ENCODE peak calls at places on chromosomes 11 and 22, in five cellular contexts. M is tibial nerve, X is Peyer's patch, R is uterus, C is stomach. Y is an unnamed sample.
A peak's percentile ranks its signal among the peaks of the same experiment; 100 is the strongest.

GRCh38 chr11:117980716-117981115 is 5.5 kb upstream of the IL10RA start:
- DNase-seq in M (no peak), X (peak; percentile 17), R (no peak), C (no peak), Y (no peak)

GRCh38 chr11:2950825-2951224 is 21.6 kb upstream of the PHLDA2 start:
- DNase-seq in M (no peak), X (no peak), R (no peak), C (no peak), Y (no peak)

GRCh38 chr11:19727246-19727645 is 14.6 kb downstream of the NAV2 start:
- DNase-seq in M (no peak), X (no peak), R (no peak), C (no peak), Y (no peak)

GRCh38 chr11:100815787-100816330 is 128.8 kb downstream of the ARHGAP42 start:
- DNase-seq in M (no peak), X (no peak), R (no peak), C (no peak), Y (no peak)

GRCh38 chr11:8229299-8230177 is 34.1 kb downstream of the LMO1 start:
- DNase-seq in M (no peak), X (no peak), R (no peak), C (peak; percentile 73), Y (peak; percentile 86)

GRCh38 chr22:31068970-31069369 is 12.1 kb upstream of the SMTN start:
- DNase-seq in M (no peak), X (no peak), R (no peak), C (no peak), Y (no peak)

GRCh38 chr11:117232911-117233409 is 489 bp downstream of the RNF214 start:
- DNase-seq in M (no peak), X (no peak), R (peak; percentile 40), C (no peak), Y (peak; percentile 18)

GRCh38 chr11:25198704-25199103 is 701.9 kb downstream of the LUZP2 start:
- DNase-seq in M (no peak), X (no peak), R (no peak), C (no peak), Y (no peak)

GRCh38 chr22:27193636-27194035 is 536.2 kb downstream of the MIAT start:
- DNase-seq in M (no peak), X (no peak), R (no peak), C (no peak), Y (no peak)

GRCh38 chr22:16609548-16610261 is 17.1 kb upstream of the CCT8L2 start:
- DNase-seq in M (no peak), X (no peak), R (no peak), C (no peak), Y (no peak)

GRCh38 chr22:37967147-37967546 is 13.6 kb downstream of the POLR2F start:
- DNase-seq in M (no peak), X (no peak), R (no peak), C (no peak), Y (no peak)

GRCh38 chr11:31959711-31960110 is 131.2 kb upstream of the RCN1 start:
- DNase-seq in M (no peak), X (no peak), R (no peak), C (no peak), Y (no peak)

GRCh38 chr11:86818466-86819282 is 18.3 kb downstream of the PRSS23 start:
- DNase-seq in M (no peak), X (no peak), R (no peak), C (no peak), Y (no peak)

GRCh38 chr11:3929689-3930088 is 74.2 kb downstream of the STIM1 start:
- DNase-seq in M (no peak), X (no peak), R (peak; percentile 34), C (no peak), Y (peak; percentile 39)

GRCh38 chr11:126914941-126915340 is 85.6 kb downstream of the KIRREL3 start:
- DNase-seq in M (no peak), X (no peak), R (no peak), C (no peak), Y (no peak)

GRCh38 chr11:120316880-120317688 is 8.0 kb upstream of the TLCD5 start:
- DNase-seq in M (peak; percentile 23), X (peak; percentile 71), R (peak; percentile 69), C (peak; percentile 91), Y (peak; percentile 82)

GRCh38 chr22:35910013-35910860 is 118.4 kb downstream of the RBFOX2 start:
- DNase-seq in M (no peak), X (no peak), R (no peak), C (no peak), Y (no peak)

GRCh38 chr22:23119492-23120414 is 22.0 kb downstream of the RSPH14 start:
- DNase-seq in M (no peak), X (peak; percentile 60), R (no peak), C (no peak), Y (no peak)

GRCh38 chr11:131242616-131243015 is 127.8 kb upstream of the NTM start:
- DNase-seq in M (no peak), X (no peak), R (no peak), C (no peak), Y (no peak)

GRCh38 chr11:126140932-126141291 is 70.5 kb downstream of the RPUSD4 start:
- DNase-seq in M (peak; percentile 65), X (peak; percentile 58), R (peak; percentile 86), C (peak; percentile 62), Y (peak; percentile 27)

GRCh38 chr11:118078972-118079411 is 2.1 kb downstream of the TMPRSS4 start:
- DNase-seq in M (no peak), X (peak; percentile 53), R (no peak), C (no peak), Y (no peak)

GRCh38 chr11:129828301-129828836 is 12.7 kb downstream of the TMEM45B start:
- DNase-seq in M (no peak), X (no peak), R (no peak), C (peak; percentile 49), Y (peak; percentile 73)

GRCh38 chr22:46504586-46504985 is 32.8 kb downstream of the CELSR1 start:
- DNase-seq in M (no peak), X (no peak), R (no peak), C (no peak), Y (no peak)

GRCh38 chr11:133776671-133777070 is 68.6 kb downstream of the SPATA19 start:
- DNase-seq in M (no peak), X (no peak), R (no peak), C (no peak), Y (no peak)

GRCh38 chr11:8652140-8652539 is 30.3 kb downstream of the TRIM66 start:
- DNase-seq in M (no peak), X (no peak), R (peak; percentile 54), C (no peak), Y (no peak)

GRCh38 chr22:49212466-49212865 is 615.2 kb downstream of the BRD1 start:
- DNase-seq in M (no peak), X (peak; percentile 33), R (no peak), C (peak; percentile 9), Y (peak; percentile 2)

GRCh38 chr11:71139516-71140205 is 112.7 kb downstream of the SHANK2 start:
- DNase-seq in M (no peak), X (no peak), R (no peak), C (peak; percentile 84), Y (peak; percentile 83)

GRCh38 chr22:20434773-20435172 is 2.9 kb downstream of the SCARF2 start:
- DNase-seq in M (no peak), X (peak; percentile 26), R (peak; percentile 8), C (no peak), Y (no peak)
- H3K27ac ChIP-seq in M (no peak overlapping the region), X (no peak overlapping the region), R (no peak overlapping the region), C (no peak overlapping the region), Y (no peak overlapping the region)

GRCh38 chr11:102431404-102431803 is 21.2 kb downstream of the TMEM123 start:
- DNase-seq in M (no peak), X (no peak), R (no peak), C (no peak), Y (no peak)
- TF ChIP-seq POLR2A in M (no peak), X (no peak), R (no peak), C (no peak), Y (no peak)

GRCh38 chr11:93645938-93646337 is 15.5 kb upstream of the CEP295 start:
- DNase-seq in M (no peak), X (no peak), R (no peak), C (no peak), Y (no peak)
- H3K27ac ChIP-seq in M (no peak overlapping the region), X (no peak overlapping the region), R (no peak overlapping the region), C (no peak overlapping the region), Y (no peak overlapping the region)

GRCh38 chr11:11076276-11076675 is 218.4 kb upstream of the ZBED5 start:
- DNase-seq in M (no peak), X (no peak), R (no peak), C (no peak), Y (no peak)

GRCh38 chr11:11075515-11076171 is 217.8 kb upstream of the ZBED5 start:
- DNase-seq in M (no peak), X (no peak), R (no peak), C (no peak), Y (no peak)

GRCh38 chr11:11077898-11078297 is 220.0 kb upstream of the ZBED5 start:
- DNase-seq in M (no peak), X (no peak), R (no peak), C (no peak), Y (no peak)

GRCh38 chr11:11076879-11077278 is 219.0 kb upstream of the ZBED5 start:
- DNase-seq in M (no peak), X (no peak), R (no peak), C (no peak), Y (no peak)

DNA sequence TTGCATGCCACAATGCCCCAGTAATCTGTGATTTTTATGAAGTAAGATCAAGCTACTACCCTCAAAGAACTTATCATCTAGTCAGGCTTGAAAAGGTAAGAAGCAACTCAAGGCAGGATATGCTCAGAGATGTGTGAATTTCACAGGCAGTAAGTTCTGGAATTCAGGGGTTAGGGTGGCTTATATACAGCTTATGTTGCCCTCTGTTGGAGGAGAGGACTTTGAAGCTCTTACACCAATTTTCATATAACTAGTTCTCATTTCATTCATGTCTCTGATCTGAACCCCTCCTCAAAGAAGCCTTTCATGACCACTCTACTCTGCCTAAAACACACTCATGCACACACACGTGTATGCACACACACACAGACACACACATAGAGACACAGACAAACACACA is 220.5 kb upstream of the ZBED5 start:
- DNase-seq in M (no peak), X (no peak), R (no peak), C (no peak), Y (no peak)
- TF ChIP-seq POLR2A in M (no peak), X (no peak), R (no peak), C (no peak), Y (no peak)

GRCh38 chr11:111724615-111725129 is 41.5 kb downstream of the PPP2R1B start:
- DNase-seq in M (no peak), X (no peak), R (no peak), C (no peak), Y (no peak)
- H3K27ac ChIP-seq in M (no peak overlapping the region), X (no peak overlapping the region), R (no peak overlapping the region), C (no peak overlapping the region), Y (no peak overlapping the region)

GRCh38 chr11:65435981-65436411 is 13.4 kb downstream of the NEAT1 start:
- DNase-seq in M (peak; percentile 15), X (peak; percentile 52), R (peak; percentile 21), C (peak; percentile 49), Y (peak; percentile 59)

GRCh38 chr11:65435330-65435931 is 12.8 kb downstream of the NEAT1 start:
- DNase-seq in M (peak; percentile 12), X (peak; percentile 46), R (peak; percentile 14), C (no peak), Y (no peak)

GRCh38 chr11:65434667-65435179 is 12.1 kb downstream of the NEAT1 start:
- DNase-seq in M (no peak), X (no peak), R (no peak), C (no peak), Y (no peak)

GRCh38 chr11:65437436-65438227 is 15.0 kb downstream of the NEAT1 start:
- DNase-seq in M (peak; percentile 12), X (peak; percentile 45), R (peak; percentile 16), C (peak; percentile 26), Y (no peak)

GRCh38 chr11:65436412-65437032 is 13.9 kb downstream of the NEAT1 start:
- DNase-seq in M (peak; percentile 12), X (peak; percentile 47), R (peak; percentile 11), C (peak; percentile 24), Y (no peak)
- TF ChIP-seq POLR2A in M (no peak), X (no peak), R (no peak), C (no peak), Y (peak; percentile 25)